ENCODE peak calls at places on chromosome 9, in ten cellular contexts. J is astrocyte of the cerebellum, C is ovary, Z is IMR-90, V is kidney epithelial cell, K is AG10803, G is HCT116, A is lower lobe of right lung, B is colonic mucosa, I is fibroblast of mammary gland. S is an unnamed sample.
A peak's percentile ranks its signal among the peaks of the same experiment; 100 is the strongest.

GRCh38 chr9:32136700-32137339 is 247.6 kb upstream of the ACO1 start:
- DNase-seq in J (no peak), C (no peak), Z (no peak), V (peak; percentile 1), K (no peak), G (no peak), A (no peak), B (no peak), I (no peak), S (no peak)

GRCh38 chr9:129964901-129965734 is 77.9 kb downstream of the FNBP1 start:
- DNase-seq in J (peak; percentile 64), C (peak; percentile 57), Z (peak; percentile 93), V (no peak), K (peak; percentile 92), G (no peak), A (no peak), B (no peak), I (peak; percentile 79), S (no peak)

GRCh38 chr9:33146298-33146697 is 20.8 kb downstream of the B4GALT1 start:
- DNase-seq in J (no peak), C (no peak), Z (no peak), V (no peak), K (no peak), G (no peak), A (no peak), B (no peak), I (no peak), S (no peak)

GRCh38 chr9:2127486-2127885 is 112.3 kb downstream of the SMARCA2 start:
- DNase-seq in J (peak; percentile 83), C (no peak), Z (peak; percentile 51), V (no peak), K (peak; percentile 96), G (no peak), A (no peak), B (no peak), I (peak; percentile 65), S (no peak)

GRCh38 chr9:114286146-114286679 is 36.7 kb upstream of the ORM1 start:
- DNase-seq in J (no peak), C (peak; percentile 8), Z (no peak), V (no peak), K (no peak), G (no peak), A (peak; percentile 3), B (no peak), I (no peak), S (no peak)

GRCh38 chr9:96376926-96377874 is 6.3 kb downstream of the SLC35D2 start:
- DNase-seq in J (peak; percentile 81), C (no peak), Z (peak; percentile 38), V (peak; percentile 34), K (peak; percentile 61), G (no peak), A (peak; percentile 53), B (no peak), I (peak; percentile 19), S (no peak)

GRCh38 chr9:34047864-34048729 is 590 bp downstream of the UBAP2 start:
- DNase-seq in J (no peak), C (no peak), Z (no peak), V (no peak), K (no peak), G (peak; percentile 6), A (peak; percentile 58), B (peak; percentile 80), I (peak; percentile 23), S (peak; percentile 52)

GRCh38 chr9:9102295-9102694 is 1302.7 kb upstream of the DMAC1 start:
- DNase-seq in J (no peak), C (no peak), Z (no peak), V (no peak), K (no peak), G (no peak), A (no peak), B (no peak), I (no peak), S (no peak)

GRCh38 chr9:123997665-123998277 is 13.8 kb upstream of the LHX2 start:
- DNase-seq in J (no peak), C (no peak), Z (peak; percentile 19), V (no peak), K (no peak), G (no peak), A (peak; percentile 81), B (peak; percentile 49), I (peak; percentile 16), S (no peak)

DNA sequence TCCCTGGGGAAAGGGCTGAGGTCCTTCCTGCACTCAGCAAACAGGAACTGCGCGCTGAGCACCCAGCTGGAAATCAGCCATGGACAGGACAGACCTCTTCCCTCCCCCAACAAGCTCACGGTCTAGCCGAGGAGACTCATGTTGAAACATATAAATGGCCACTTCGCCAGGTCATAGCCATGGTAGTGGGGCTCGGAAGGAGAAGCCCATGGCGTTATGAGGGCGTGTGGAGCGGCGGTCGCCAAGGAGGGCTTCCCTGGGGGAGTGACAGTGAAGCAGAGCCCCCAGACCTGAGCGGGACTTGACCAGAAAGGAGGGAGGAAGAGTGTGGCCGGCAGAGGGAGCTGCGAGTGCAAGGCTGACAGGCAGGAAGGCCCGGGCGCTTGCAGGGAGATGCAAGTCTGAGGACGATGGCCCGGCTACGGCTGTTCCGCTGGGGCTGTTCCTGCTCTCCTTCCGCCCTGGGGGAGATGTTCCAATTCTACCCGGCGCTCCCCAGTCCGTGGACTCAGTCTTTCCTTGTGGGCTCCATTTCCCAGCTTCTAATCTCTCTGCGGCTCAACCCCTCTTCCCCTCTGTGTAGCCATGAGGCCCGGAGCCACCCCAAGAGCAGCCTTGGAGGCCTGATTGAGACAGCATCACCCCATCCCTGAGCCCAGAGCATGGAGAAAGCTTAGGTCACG is 43.9 kb upstream of the PRRC2B start:
- DNase-seq in J (peak; percentile 64), C (peak; percentile 85), Z (peak; percentile 77), V (no peak), K (peak; percentile 82), G (peak; percentile 62), A (peak; percentile 94), B (peak; percentile 87), I (peak; percentile 75), S (peak; percentile 90)
- H3K4me3 ChIP-seq in J (peak overlapping the region; percentile 19), C (no peak overlapping the region), Z (peak overlapping the region; percentile 23), V (no peak overlapping the region), K (peak overlapping the region; percentile 40), G (peak overlapping the region; percentile 50), A (peak overlapping the region; percentile 37), B (no peak overlapping the region), I (no peak overlapping the region), S (no peak overlapping the region)

GRCh38 chr9:20292002-20292401 is 330.3 kb downstream of the MLLT3 start:
- DNase-seq in J (no peak), C (no peak), Z (peak; percentile 72), V (no peak), K (peak; percentile 43), G (peak; percentile 60), A (no peak), B (no peak), I (peak; percentile 73), S (no peak)
- TF ChIP-seq CTCF in J (peak; percentile 25), C (no peak), Z (peak; percentile 46), V (peak; percentile 22), K (peak; percentile 40), G (no peak), A (no peak), B (no peak), I (peak; percentile 52), S (no peak)

GRCh38 chr9:21096172-21096900 is 18.6 kb upstream of the IFNB1 start:
- DNase-seq in J (peak; percentile 1), C (no peak), Z (peak; percentile 61), V (no peak), K (peak; percentile 61), G (no peak), A (no peak), B (no peak), I (peak; percentile 66), S (peak; percentile 48)
- H3K4me3 ChIP-seq in J (no peak overlapping the region), C (peak overlapping the region; percentile 1), Z (peak overlapping the region; percentile 26), V (no peak overlapping the region), K (peak overlapping the region; percentile 29), G (no peak overlapping the region), A (peak overlapping the region; percentile 31), B (peak overlapping the region; percentile 1), I (no peak overlapping the region), S (peak overlapping the region; percentile 16)

GRCh38 chr9:72883867-72884266 is 69.0 kb downstream of the ALDH1A1 start:
- DNase-seq in J (no peak), C (no peak), Z (no peak), V (no peak), K (no peak), G (no peak), A (no peak), B (peak; percentile 50), I (no peak), S (no peak)
- TF ChIP-seq CTCF in J (no peak), C (no peak), Z (no peak), V (no peak), K (no peak), G (no peak), A (no peak), B (no peak), I (no peak), S (no peak)

GRCh38 chr9:95127249-95128176 is 190.0 kb downstream of the FANCC start:
- DNase-seq in J (peak; percentile 59), C (peak; percentile 86), Z (peak; percentile 71), V (no peak), K (peak; percentile 74), G (peak; percentile 29), A (peak; percentile 88), B (peak; percentile 86), I (peak; percentile 72), S (peak; percentile 42)
- H3K4me3 ChIP-seq in J (peak overlapping the region; percentile 37), C (peak overlapping the region; percentile 42), Z (peak overlapping the region; percentile 27), V (peak overlapping the region; percentile 31), K (peak overlapping the region; percentile 43), G (no peak overlapping the region), A (peak overlapping the region; percentile 36), B (no peak overlapping the region), I (peak overlapping the region; percentile 49), S (no peak overlapping the region)

GRCh38 chr9:92029553-92029952 is 79.5 kb upstream of the ROR2 start:
- DNase-seq in J (no peak), C (no peak), Z (no peak), V (no peak), K (no peak), G (no peak), A (no peak), B (no peak), I (peak; percentile 7), S (no peak)
- TF ChIP-seq CTCF in J (peak; percentile 32), C (no peak), Z (peak; percentile 18), V (peak; percentile 17), K (peak; percentile 40), G (peak; percentile 16), A (no peak), B (no peak), I (peak; percentile 38), S (no peak)

DNA sequence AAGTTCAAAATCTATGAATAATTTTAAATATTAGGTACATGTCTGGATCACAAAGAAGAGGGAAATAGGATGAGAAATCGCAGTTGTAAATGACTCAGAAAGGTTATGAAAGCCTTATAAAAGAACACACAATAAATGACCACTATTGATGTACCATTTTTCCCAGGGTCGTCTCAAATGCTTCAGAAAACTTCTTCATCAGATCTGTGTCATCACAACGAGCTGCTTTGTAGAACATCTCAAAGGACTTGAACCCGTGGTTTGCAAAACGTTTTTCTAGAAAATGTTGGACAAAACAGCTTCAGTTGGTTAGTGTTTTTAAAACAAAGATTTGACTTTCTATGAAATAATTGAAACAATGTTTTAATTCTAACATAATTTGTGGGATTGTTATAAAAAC is 100.1 kb downstream of the SVEP1 start:
- DNase-seq in J (no peak), C (no peak), Z (no peak), V (no peak), K (no peak), G (no peak), A (no peak), B (no peak), I (no peak), S (no peak)
- H3K4me3 ChIP-seq in J (no peak overlapping the region), C (no peak overlapping the region), Z (no peak overlapping the region), V (no peak overlapping the region), K (no peak overlapping the region), G (no peak overlapping the region), A (no peak overlapping the region), B (no peak overlapping the region), I (no peak overlapping the region), S (no peak overlapping the region)